ENCODE peak calls at places on chromosome 21, in five cellular contexts. S is neural progenitor cell, R is NCI-H510A treated with DMSO at 0.1 percent for 48 hours, P is adrenal gland, K is head of caudate nucleus. E is an unnamed sample.

GRCh38 chr21:31204801-31205200 is 139.3 kb downstream of the TIAM1 start:
- DNase-seq in K (no peak), S (no peak), P (no peak), R (peak), E (no peak)

GRCh38 chr21:26072891-26073615 is 97.5 kb downstream of the APP start:
- DNase-seq in S (no peak), R (no peak), K (no peak), P (no peak), E (no peak)

GRCh38 chr21:37675202-37675801 is 241.0 kb downstream of the KCNJ6 start:
- DNase-seq in R (peak), S (peak), P (peak), K (peak), E (peak)

GRCh38 chr21:36499578-36500471 is 19.9 kb upstream of the CLDN14 start:
- DNase-seq in K (no peak), R (no peak), S (no peak), P (no peak), E (no peak)

GRCh38 chr21:45845790-45846130 is 135.8 kb upstream of the COL6A1 start:
- DNase-seq in S (no peak), P (no peak), K (peak), R (no peak), E (no peak)

GRCh38 chr21:35075546-35075945 is 26.4 kb upstream of the RUNX1 start:
- DNase-seq in S (no peak), R (no peak), K (no peak), P (no peak), E (no peak)

GRCh38 chr21:34892196-34892595 is 156.9 kb downstream of the RUNX1 start:
- DNase-seq in K (no peak), S (no peak), R (no peak), P (no peak), E (no peak)

GRCh38 chr21:25560151-25560783 is 47.0 kb downstream of the MRPL39 start:
- DNase-seq in P (no peak), R (no peak), K (no peak), S (no peak), E (no peak)

GRCh38 chr21:45669382-45669781 is 25.9 kb downstream of the PCBP3 start:
- DNase-seq in P (no peak), K (no peak), S (no peak), R (no peak), E (no peak)

GRCh38 chr21:15687208-15687607 is 42.6 kb upstream of the USP25 start:
- DNase-seq in R (no peak), P (no peak), S (no peak), K (no peak), E (no peak)

GRCh38 chr21:14918542-14918941 is 146.3 kb downstream of the NRIP1 start:
- DNase-seq in P (no peak), K (no peak), S (no peak), R (no peak), E (peak)

GRCh38 chr21:32826317-32827167 is 55.0 kb upstream of the PAXBP1 start:
- DNase-seq in R (peak), S (peak), P (peak), K (no peak), E (peak)

GRCh38 chr21:26948194-26948593 is 18.7 kb downstream of the ADAMTS5 start:
- DNase-seq in S (no peak), K (no peak), R (no peak), P (no peak), E (no peak)

GRCh38 chr21:42375141-42375905 is 9.0 kb upstream of the TFF1 start:
- DNase-seq in R (no peak), S (peak), K (no peak), P (no peak), E (no peak)

GRCh38 chr21:16509466-16509865 is 779.7 kb downstream of the USP25 start:
- DNase-seq in K (no peak), R (no peak), P (no peak), S (no peak), E (no peak)

GRCh38 chr21:42818328-42818749 is 61.0 kb downstream of the WDR4 start:
- DNase-seq in S (peak), P (peak), R (no peak), K (peak), E (peak)

GRCh38 chr21:45256912-45257672 is 30.6 kb downstream of the POFUT2 start:
- DNase-seq in S (peak), R (no peak), P (no peak), K (no peak), E (no peak)

GRCh38 chr21:33825898-33826297 is 89.7 kb downstream of the ATP5PO start:
- DNase-seq in K (no peak), P (no peak), S (no peak), R (no peak), E (no peak)

GRCh38 chr21:39658066-39658465 is 45.3 kb downstream of the B3GALT5 start:
- DNase-seq in P (no peak), R (no peak), K (no peak), S (no peak), E (no peak)

GRCh38 chr21:19523731-19524130 is 1120.1 kb upstream of the TMPRSS15 start:
- DNase-seq in P (no peak), S (no peak), R (no peak), K (no peak), E (no peak)

GRCh38 chr21:14744368-14744767 is 198.3 kb upstream of the SAMSN1 start:
- DNase-seq in K (no peak), P (no peak), S (no peak), R (no peak), E (no peak)

GRCh38 chr21:17368748-17369363 is 144.0 kb upstream of the CXADR start:
- DNase-seq in K (no peak), R (no peak), P (no peak), S (no peak), E (no peak)

GRCh38 chr21:38467369-38467768 is 30.9 kb downstream of the ERG start:
- DNase-seq in K (no peak), P (no peak), S (no peak), R (no peak), E (no peak)

GRCh38 chr21:42862774-42863503 is 16.4 kb downstream of the WDR4 start:
- DNase-seq in K (no peak), P (no peak), R (peak), S (no peak), E (no peak)

GRCh38 chr21:39612233-39613028 is at the start of gene B3GALT5:
- DNase-seq in R (no peak), K (peak), P (no peak), S (peak), E (no peak)

GRCh38 chr21:41634858-41635257 is 126.9 kb upstream of the TMPRSS2 start:
- DNase-seq in R (no peak), S (no peak), K (no peak), P (no peak), E (no peak)

GRCh38 chr21:31922881-31923280 is 50.1 kb downstream of the HUNK start:
- DNase-seq in P (no peak), R (no peak), K (no peak), S (no peak), E (no peak)

GRCh38 chr21:37060296-37060695 is 12.6 kb downstream of the PIGP start:
- DNase-seq in R (peak), K (peak), P (peak), S (peak), E (no peak)

GRCh38 chr21:31409849-31410762 is 66.0 kb upstream of the TIAM1 start:
- DNase-seq in K (no peak), R (no peak), S (no peak), P (no peak), E (no peak)

GRCh38 chr21:42236693-42237092 is 17.8 kb downstream of the ABCG1 start:
- DNase-seq in K (peak), P (no peak), S (no peak), R (no peak), E (no peak)

GRCh38 chr21:18987515-18988026 is 584.0 kb upstream of the TMPRSS15 start:
- DNase-seq in S (no peak), K (no peak), R (no peak), P (no peak), E (no peak)

GRCh38 chr21:17501107-17502006 is 11.5 kb upstream of the CXADR start:
- DNase-seq in K (no peak), S (no peak), R (peak), P (no peak), E (no peak)

GRCh38 chr21:44383216-44383615 is 29.8 kb downstream of the TRPM2 start:
- DNase-seq in R (no peak), K (peak), P (no peak), S (no peak), E (no peak)

GRCh38 chr21:37538971-37539590 is 172.5 kb downstream of the DYRK1A start:
- DNase-seq in P (no peak), S (no peak), K (no peak), R (no peak), E (no peak)

GRCh38 chr21:42112223-42112622 is 41.1 kb downstream of the UMODL1 start:
- DNase-seq in R (no peak), P (no peak), S (no peak), K (no peak), E (no peak)

GRCh38 chr21:19874521-19874920 is 1123.7 kb upstream of the NCAM2 start:
- DNase-seq in S (no peak), P (no peak), R (no peak), K (no peak), E (no peak)

GRCh38 chr21:41141031-41141457 is 26.9 kb upstream of the BACE2 start:
- DNase-seq in P (no peak), K (no peak), R (no peak), S (no peak), E (no peak)

GRCh38 chr21:42653492-42654061 is at the start of gene PDE9A:
- DNase-seq in P (peak), S (peak), R (no peak), K (no peak), E (peak)

GRCh38 chr21:34333150-34333739 is 30.6 kb upstream of the KCNE2 start:
- DNase-seq in S (no peak), P (no peak), R (no peak), K (no peak), E (no peak)

GRCh38 chr21:43805275-43805800 is 16.0 kb downstream of the RRP1 start:
- DNase-seq in S (no peak), R (no peak), K (no peak), P (no peak), E (no peak)

E was measured in cerebellum.